ENCODE peak calls at places on chromosomes 4 and X, in ten cellular contexts. One of them, this sample, is unnamed.

GRCh38 chr4:52019941-52020657 is at the start of gene LRRC66:
- DNase-seq in activated CD4-positive, alpha-beta T cell treated with anti-CD3 and anti-CD28 coated beads, Interleukin-2, amount 50 U/mL, for 24 hours: no peak
- DNase-seq in mucosa of descending colon: peak; percentile 88
- DNase-seq in thoracic aorta: no peak
- DNase-seq in endothelial cell: no peak
- DNase-seq in memory B cell: no peak
- DNase-seq in mesothelial cell of epicardium: no peak
- DNase-seq in RKO: no peak
- DNase-seq in WTC11: no peak
- DNase-seq in T-cell: no peak
- DNase-seq in this sample: no peak

GRCh38 chr4:169846396-169846795 is 88.7 kb upstream of the HPF1 start:
- DNase-seq in thoracic aorta: no peak
- DNase-seq in activated CD4-positive, alpha-beta T cell treated with anti-CD3 and anti-CD28 coated beads, Interleukin-2, amount 50 U/mL, for 24 hours: no peak
- DNase-seq in RKO: no peak
- DNase-seq in memory B cell: no peak
- DNase-seq in mucosa of descending colon: no peak
- DNase-seq in T-cell: no peak
- DNase-seq in WTC11: no peak
- DNase-seq in mesothelial cell of epicardium: no peak
- DNase-seq in endothelial cell: no peak
- DNase-seq in this sample: no peak

GRCh38 chr4:16045687-16046086 is 38.1 kb downstream of the PROM1 start:
- DNase-seq in thoracic aorta: no peak
- DNase-seq in memory B cell: no peak
- DNase-seq in endothelial cell: no peak
- DNase-seq in RKO: peak; percentile 12
- DNase-seq in mucosa of descending colon: no peak
- DNase-seq in T-cell: no peak
- DNase-seq in mesothelial cell of epicardium: no peak
- DNase-seq in WTC11: no peak
- DNase-seq in activated CD4-positive, alpha-beta T cell treated with anti-CD3 and anti-CD28 coated beads, Interleukin-2, amount 50 U/mL, for 24 hours: no peak
- DNase-seq in this sample: no peak

GRCh38 chrX:150324035-150324728 is 38.9 kb upstream of the MAMLD1 start:
- DNase-seq in RKO: peak; percentile 68
- DNase-seq in mucosa of descending colon: no peak
- DNase-seq in thoracic aorta: no peak
- DNase-seq in WTC11: no peak
- DNase-seq in T-cell: no peak
- DNase-seq in memory B cell: no peak
- DNase-seq in endothelial cell: no peak
- DNase-seq in activated CD4-positive, alpha-beta T cell treated with anti-CD3 and anti-CD28 coated beads, Interleukin-2, amount 50 U/mL, for 24 hours: no peak
- DNase-seq in mesothelial cell of epicardium: no peak
- DNase-seq in this sample: no peak

GRCh38 chr4:88091378-88091777 is 67.1 kb downstream of the ABCG2 start:
- DNase-seq in activated CD4-positive, alpha-beta T cell treated with anti-CD3 and anti-CD28 coated beads, Interleukin-2, amount 50 U/mL, for 24 hours: no peak
- DNase-seq in memory B cell: no peak
- DNase-seq in mucosa of descending colon: no peak
- DNase-seq in mesothelial cell of epicardium: no peak
- DNase-seq in RKO: no peak
- DNase-seq in thoracic aorta: no peak
- DNase-seq in endothelial cell: no peak
- DNase-seq in WTC11: no peak
- DNase-seq in T-cell: no peak
- DNase-seq in this sample: no peak

GRCh38 chrX:46670316-46670715 is 88.6 kb downstream of the SLC9A7 start:
- DNase-seq in endothelial cell: no peak
- DNase-seq in activated CD4-positive, alpha-beta T cell treated with anti-CD3 and anti-CD28 coated beads, Interleukin-2, amount 50 U/mL, for 24 hours: no peak
- DNase-seq in memory B cell: no peak
- DNase-seq in WTC11: no peak
- DNase-seq in mucosa of descending colon: no peak
- DNase-seq in thoracic aorta: no peak
- DNase-seq in T-cell: no peak
- DNase-seq in mesothelial cell of epicardium: no peak
- DNase-seq in RKO: no peak
- DNase-seq in this sample: no peak

GRCh38 chrX:132463411-132463810 is 25.4 kb downstream of the MBNL3 start:
- DNase-seq in mucosa of descending colon: no peak
- DNase-seq in WTC11: peak; percentile 30
- DNase-seq in activated CD4-positive, alpha-beta T cell treated with anti-CD3 and anti-CD28 coated beads, Interleukin-2, amount 50 U/mL, for 24 hours: no peak
- DNase-seq in memory B cell: no peak
- DNase-seq in thoracic aorta: no peak
- DNase-seq in T-cell: no peak
- DNase-seq in endothelial cell: no peak
- DNase-seq in RKO: peak; percentile 10
- DNase-seq in mesothelial cell of epicardium: no peak
- DNase-seq in this sample: no peak

GRCh38 chr4:119744580-119744979 is 116.0 kb upstream of the PDE5A start:
- DNase-seq in WTC11: no peak
- DNase-seq in mucosa of descending colon: no peak
- DNase-seq in memory B cell: no peak
- DNase-seq in mesothelial cell of epicardium: no peak
- DNase-seq in RKO: peak; percentile 37
- DNase-seq in T-cell: no peak
- DNase-seq in thoracic aorta: no peak
- DNase-seq in endothelial cell: no peak
- DNase-seq in activated CD4-positive, alpha-beta T cell treated with anti-CD3 and anti-CD28 coated beads, Interleukin-2, amount 50 U/mL, for 24 hours: no peak
- DNase-seq in this sample: no peak

GRCh38 chrX:63506320-63506719 is 155.2 kb upstream of the SPIN4 start:
- DNase-seq in thoracic aorta: no peak
- DNase-seq in RKO: peak; percentile 68
- DNase-seq in mucosa of descending colon: no peak
- DNase-seq in mesothelial cell of epicardium: no peak
- DNase-seq in activated CD4-positive, alpha-beta T cell treated with anti-CD3 and anti-CD28 coated beads, Interleukin-2, amount 50 U/mL, for 24 hours: no peak
- DNase-seq in memory B cell: no peak
- DNase-seq in endothelial cell: no peak
- DNase-seq in WTC11: no peak
- DNase-seq in T-cell: no peak
- DNase-seq in this sample: no peak

GRCh38 chrX:129641941-129642340 is 12.8 kb downstream of the APLN start:
- DNase-seq in mucosa of descending colon: no peak
- DNase-seq in endothelial cell: no peak
- DNase-seq in T-cell: no peak
- DNase-seq in RKO: no peak
- DNase-seq in memory B cell: no peak
- DNase-seq in activated CD4-positive, alpha-beta T cell treated with anti-CD3 and anti-CD28 coated beads, Interleukin-2, amount 50 U/mL, for 24 hours: no peak
- DNase-seq in thoracic aorta: no peak
- DNase-seq in mesothelial cell of epicardium: no peak
- DNase-seq in WTC11: no peak
- DNase-seq in this sample: no peak

GRCh38 chr4:156476359-156476758 is 495.2 kb downstream of the PDGFC start:
- DNase-seq in thoracic aorta: no peak
- DNase-seq in endothelial cell: no peak
- DNase-seq in memory B cell: no peak
- DNase-seq in RKO: peak; percentile 91
- DNase-seq in T-cell: no peak
- DNase-seq in mesothelial cell of epicardium: no peak
- DNase-seq in mucosa of descending colon: no peak
- DNase-seq in activated CD4-positive, alpha-beta T cell treated with anti-CD3 and anti-CD28 coated beads, Interleukin-2, amount 50 U/mL, for 24 hours: no peak
- DNase-seq in WTC11: no peak
- DNase-seq in this sample: no peak

GRCh38 chr4:39641451-39641850 is 2.8 kb upstream of the SMIM14 start:
- DNase-seq in T-cell: no peak
- DNase-seq in mucosa of descending colon: no peak
- DNase-seq in mesothelial cell of epicardium: no peak
- DNase-seq in RKO: no peak
- DNase-seq in WTC11: no peak
- DNase-seq in thoracic aorta: no peak
- DNase-seq in endothelial cell: no peak
- DNase-seq in activated CD4-positive, alpha-beta T cell treated with anti-CD3 and anti-CD28 coated beads, Interleukin-2, amount 50 U/mL, for 24 hours: no peak
- DNase-seq in memory B cell: no peak
- DNase-seq in this sample: no peak

GRCh38 chrX:74225111-74225510 is 78.9 kb upstream of the ZCCHC13 start:
- DNase-seq in endothelial cell: no peak
- DNase-seq in RKO: no peak
- DNase-seq in thoracic aorta: no peak
- DNase-seq in mesothelial cell of epicardium: no peak
- DNase-seq in activated CD4-positive, alpha-beta T cell treated with anti-CD3 and anti-CD28 coated beads, Interleukin-2, amount 50 U/mL, for 24 hours: no peak
- DNase-seq in memory B cell: no peak
- DNase-seq in WTC11: no peak
- DNase-seq in mucosa of descending colon: no peak
- DNase-seq in T-cell: no peak
- DNase-seq in this sample: no peak

GRCh38 chr4:85873566-85873965 is 398.6 kb downstream of the ARHGAP24 start:
- DNase-seq in endothelial cell: no peak
- DNase-seq in mucosa of descending colon: no peak
- DNase-seq in thoracic aorta: no peak
- DNase-seq in mesothelial cell of epicardium: no peak
- DNase-seq in WTC11: no peak
- DNase-seq in memory B cell: no peak
- DNase-seq in T-cell: no peak
- DNase-seq in RKO: no peak
- DNase-seq in activated CD4-positive, alpha-beta T cell treated with anti-CD3 and anti-CD28 coated beads, Interleukin-2, amount 50 U/mL, for 24 hours: no peak
- DNase-seq in this sample: no peak

GRCh38 chr4:152862608-152863007 is 73.5 kb upstream of the FHDC1 start:
- DNase-seq in mesothelial cell of epicardium: no peak
- DNase-seq in RKO: no peak
- DNase-seq in activated CD4-positive, alpha-beta T cell treated with anti-CD3 and anti-CD28 coated beads, Interleukin-2, amount 50 U/mL, for 24 hours: no peak
- DNase-seq in T-cell: no peak
- DNase-seq in endothelial cell: no peak
- DNase-seq in WTC11: no peak
- DNase-seq in thoracic aorta: no peak
- DNase-seq in mucosa of descending colon: no peak
- DNase-seq in memory B cell: no peak
- DNase-seq in this sample: no peak

GRCh38 chr4:111628437-111628836 is 516.8 kb upstream of the FAM241A start:
- DNase-seq in RKO: no peak
- DNase-seq in thoracic aorta: no peak
- DNase-seq in endothelial cell: no peak
- DNase-seq in T-cell: no peak
- DNase-seq in memory B cell: no peak
- DNase-seq in mesothelial cell of epicardium: no peak
- DNase-seq in activated CD4-positive, alpha-beta T cell treated with anti-CD3 and anti-CD28 coated beads, Interleukin-2, amount 50 U/mL, for 24 hours: no peak
- DNase-seq in WTC11: peak; percentile 11
- DNase-seq in mucosa of descending colon: no peak
- DNase-seq in this sample: no peak

GRCh38 chr4:151472297-151472696 is 63.3 kb downstream of the FHIP1A start:
- DNase-seq in T-cell: no peak
- DNase-seq in activated CD4-positive, alpha-beta T cell treated with anti-CD3 and anti-CD28 coated beads, Interleukin-2, amount 50 U/mL, for 24 hours: no peak
- DNase-seq in mesothelial cell of epicardium: no peak
- DNase-seq in endothelial cell: no peak
- DNase-seq in RKO: no peak
- DNase-seq in mucosa of descending colon: no peak
- DNase-seq in memory B cell: no peak
- DNase-seq in WTC11: no peak
- DNase-seq in thoracic aorta: no peak
- DNase-seq in this sample: no peak

GRCh38 chrX:123732679-123733363 is at the start of gene THOC2:
- DNase-seq in activated CD4-positive, alpha-beta T cell treated with anti-CD3 and anti-CD28 coated beads, Interleukin-2, amount 50 U/mL, for 24 hours: peak; percentile 52
- DNase-seq in mucosa of descending colon: peak; percentile 90
- DNase-seq in RKO: peak; percentile 89
- DNase-seq in thoracic aorta: peak; percentile 67
- DNase-seq in memory B cell: peak; percentile 56
- DNase-seq in endothelial cell: peak; percentile 69
- DNase-seq in mesothelial cell of epicardium: peak; percentile 40
- DNase-seq in WTC11: peak; percentile 52
- DNase-seq in T-cell: peak; percentile 75
- DNase-seq in this sample: peak; percentile 42

GRCh38 chr4:186191266-186192067 is at the start of gene CYP4V2:
- DNase-seq in activated CD4-positive, alpha-beta T cell treated with anti-CD3 and anti-CD28 coated beads, Interleukin-2, amount 50 U/mL, for 24 hours: peak; percentile 73
- DNase-seq in mesothelial cell of epicardium: no peak
- DNase-seq in memory B cell: peak; percentile 86
- DNase-seq in T-cell: peak; percentile 77
- DNase-seq in mucosa of descending colon: peak; percentile 93
- DNase-seq in WTC11: peak; percentile 73
- DNase-seq in RKO: peak; percentile 81
- DNase-seq in thoracic aorta: no peak
- DNase-seq in endothelial cell: peak; percentile 76
- DNase-seq in this sample: peak; percentile 82

GRCh38 chrX:40030205-40030604 is 67.6 kb downstream of the BCOR start:
- DNase-seq in RKO: no peak
- DNase-seq in activated CD4-positive, alpha-beta T cell treated with anti-CD3 and anti-CD28 coated beads, Interleukin-2, amount 50 U/mL, for 24 hours: no peak
- DNase-seq in T-cell: no peak
- DNase-seq in endothelial cell: no peak
- DNase-seq in mesothelial cell of epicardium: no peak
- DNase-seq in mucosa of descending colon: no peak
- DNase-seq in memory B cell: no peak
- DNase-seq in thoracic aorta: no peak
- DNase-seq in WTC11: no peak
- DNase-seq in this sample: no peak

GRCh38 chr4:146235654-146236570 is 21.6 kb downstream of the REELD1 start:
- DNase-seq in WTC11: no peak
- DNase-seq in mucosa of descending colon: no peak
- DNase-seq in activated CD4-positive, alpha-beta T cell treated with anti-CD3 and anti-CD28 coated beads, Interleukin-2, amount 50 U/mL, for 24 hours: no peak
- DNase-seq in mesothelial cell of epicardium: no peak
- DNase-seq in T-cell: no peak
- DNase-seq in memory B cell: no peak
- DNase-seq in thoracic aorta: no peak
- DNase-seq in RKO: no peak
- DNase-seq in endothelial cell: no peak
- DNase-seq in this sample: no peak

GRCh38 chr4:10639664-10640063 is 44.9 kb downstream of the CLNK start:
- DNase-seq in mesothelial cell of epicardium: no peak
- DNase-seq in activated CD4-positive, alpha-beta T cell treated with anti-CD3 and anti-CD28 coated beads, Interleukin-2, amount 50 U/mL, for 24 hours: no peak
- DNase-seq in RKO: no peak
- DNase-seq in memory B cell: no peak
- DNase-seq in WTC11: no peak
- DNase-seq in endothelial cell: no peak
- DNase-seq in T-cell: no peak
- DNase-seq in mucosa of descending colon: no peak
- DNase-seq in thoracic aorta: no peak
- DNase-seq in this sample: no peak

GRCh38 chrX:86348669-86349068 is 200.4 kb downstream of the DACH2 start:
- DNase-seq in activated CD4-positive, alpha-beta T cell treated with anti-CD3 and anti-CD28 coated beads, Interleukin-2, amount 50 U/mL, for 24 hours: no peak
- DNase-seq in WTC11: peak; percentile 47
- DNase-seq in thoracic aorta: no peak
- DNase-seq in mesothelial cell of epicardium: no peak
- DNase-seq in RKO: peak; percentile 38
- DNase-seq in memory B cell: no peak
- DNase-seq in endothelial cell: peak; percentile 8
- DNase-seq in T-cell: no peak
- DNase-seq in mucosa of descending colon: no peak
- DNase-seq in this sample: no peak

GRCh38 chr4:87032884-87033533 is 98.2 kb downstream of the AFF1 start:
- DNase-seq in RKO: no peak
- DNase-seq in activated CD4-positive, alpha-beta T cell treated with anti-CD3 and anti-CD28 coated beads, Interleukin-2, amount 50 U/mL, for 24 hours: no peak
- DNase-seq in thoracic aorta: no peak
- DNase-seq in mucosa of descending colon: no peak
- DNase-seq in memory B cell: no peak
- DNase-seq in WTC11: no peak
- DNase-seq in T-cell: no peak
- DNase-seq in endothelial cell: no peak
- DNase-seq in mesothelial cell of epicardium: no peak
- DNase-seq in this sample: no peak

GRCh38 chr4:41287852-41288251 is 31.1 kb downstream of the UCHL1 start:
- DNase-seq in WTC11: no peak
- DNase-seq in activated CD4-positive, alpha-beta T cell treated with anti-CD3 and anti-CD28 coated beads, Interleukin-2, amount 50 U/mL, for 24 hours: no peak
- DNase-seq in thoracic aorta: no peak
- DNase-seq in T-cell: no peak
- DNase-seq in mucosa of descending colon: no peak
- DNase-seq in RKO: no peak
- DNase-seq in memory B cell: no peak
- DNase-seq in endothelial cell: no peak
- DNase-seq in mesothelial cell of epicardium: no peak
- DNase-seq in this sample: no peak

GRCh38 chr4:85744950-85745349 is 270.0 kb downstream of the ARHGAP24 start:
- DNase-seq in thoracic aorta: no peak
- DNase-seq in endothelial cell: no peak
- DNase-seq in activated CD4-positive, alpha-beta T cell treated with anti-CD3 and anti-CD28 coated beads, Interleukin-2, amount 50 U/mL, for 24 hours: no peak
- DNase-seq in mesothelial cell of epicardium: no peak
- DNase-seq in mucosa of descending colon: no peak
- DNase-seq in T-cell: no peak
- DNase-seq in WTC11: no peak
- DNase-seq in memory B cell: no peak
- DNase-seq in RKO: peak; percentile 29
- DNase-seq in this sample: no peak

GRCh38 chrX:49165901-49166881 is 3.6 kb downstream of the MAGIX start:
- DNase-seq in thoracic aorta: no peak
- DNase-seq in RKO: peak; percentile 94
- DNase-seq in memory B cell: peak; percentile 54
- DNase-seq in endothelial cell: peak; percentile 45
- DNase-seq in T-cell: peak; percentile 61
- DNase-seq in mucosa of descending colon: peak; percentile 90
- DNase-seq in WTC11: peak; percentile 89
- DNase-seq in activated CD4-positive, alpha-beta T cell treated with anti-CD3 and anti-CD28 coated beads, Interleukin-2, amount 50 U/mL, for 24 hours: peak; percentile 36
- DNase-seq in mesothelial cell of epicardium: peak; percentile 47
- DNase-seq in this sample: no peak

GRCh38 chr4:114250439-114250891 is 271.0 kb upstream of the ARSJ start:
- DNase-seq in mesothelial cell of epicardium: no peak
- DNase-seq in RKO: no peak
- DNase-seq in thoracic aorta: no peak
- DNase-seq in activated CD4-positive, alpha-beta T cell treated with anti-CD3 and anti-CD28 coated beads, Interleukin-2, amount 50 U/mL, for 24 hours: no peak
- DNase-seq in memory B cell: no peak
- DNase-seq in endothelial cell: no peak
- DNase-seq in WTC11: no peak
- DNase-seq in mucosa of descending colon: no peak
- DNase-seq in T-cell: no peak
- DNase-seq in this sample: no peak

This sample was measured in GM12892.